ENCODE peak calls at places on chromosomes 2 and 18, in five cellular contexts. I is mesothelial cell of epicardium; Y is CD4-positive, alpha-beta T cell; R is prostate gland; E is hepatocyte. M is an unnamed sample.
A peak's percentile ranks its signal among the peaks of the same experiment; 100 is the strongest.

GRCh38 chr2:62464608-62465007 is 41.4 kb downstream of the TMEM17 start:
- DNase-seq in I (no peak), Y (no peak), R (no peak), E (no peak), M (no peak)

GRCh38 chr18:42742976-42743755 is 372.3 kb downstream of the RIT2 start:
- DNase-seq in I (no peak), Y (no peak), R (no peak), E (no peak), M (no peak)

GRCh38 chr2:69375494-69376353 is 11.3 kb downstream of the GFPT1 start:
- DNase-seq in I (no peak), Y (no peak), R (no peak), E (peak; percentile 35), M (no peak)

GRCh38 chr18:3099327-3099726 is 86.4 kb upstream of the LPIN2 start:
- DNase-seq in I (no peak), Y (no peak), R (no peak), E (no peak), M (no peak)

GRCh38 chr2:233832869-233833812 is 21.2 kb downstream of the HJURP start:
- DNase-seq in I (no peak), Y (no peak), R (no peak), E (peak; percentile 65), M (peak; percentile 41)

GRCh38 chr2:238638100-238638981 is 209.5 kb upstream of the TWIST2 start:
- DNase-seq in I (no peak), Y (no peak), R (no peak), E (no peak), M (no peak)

GRCh38 chr2:51706220-51706619 is 674.3 kb upstream of the NRXN1 start:
- DNase-seq in I (no peak), Y (no peak), R (no peak), E (no peak), M (no peak)

GRCh38 chr2:239671916-239672849 is 271.4 kb upstream of the HDAC4 start:
- DNase-seq in I (no peak), Y (no peak), R (no peak), E (no peak), M (no peak)

GRCh38 chr2:133262888-133263287 is 305.4 kb downstream of the NCKAP5 start:
- DNase-seq in I (no peak), Y (no peak), R (no peak), E (no peak), M (no peak)

GRCh38 chr2:69961496-69961895 is at the start of gene ASPRV1:
- DNase-seq in I (no peak), Y (no peak), R (no peak), E (no peak), M (no peak)

GRCh38 chr18:9661564-9661963 is 46.5 kb upstream of the RAB31 start:
- DNase-seq in I (no peak), Y (no peak), R (no peak), E (no peak), M (no peak)

GRCh38 chr2:100940766-100941645 is 61.1 kb upstream of the RPL31 start:
- DNase-seq in I (no peak), Y (no peak), R (no peak), E (no peak), M (no peak)

GRCh38 chr2:172701250-172701649 is 34.4 kb upstream of the RAPGEF4 start:
- DNase-seq in I (no peak), Y (no peak), R (no peak), E (no peak), M (no peak)

GRCh38 chr18:49476664-49477411 is 10.2 kb downstream of the C18orf32 start:
- DNase-seq in I (no peak), Y (no peak), R (no peak), E (peak; percentile 43), M (no peak)

GRCh38 chr18:66156946-66157687 is 406.3 kb downstream of the CDH7 start:
- DNase-seq in I (no peak), Y (no peak), R (no peak), E (no peak), M (no peak)

GRCh38 chr2:119332953-119333352 is 33.7 kb downstream of the C2orf76 start:
- DNase-seq in I (no peak), Y (no peak), R (no peak), E (no peak), M (no peak)

GRCh38 chr2:55159037-55159651 is 72.9 kb downstream of the CLHC1 start:
- DNase-seq in I (no peak), Y (no peak), R (no peak), E (no peak), M (no peak)

GRCh38 chr18:63319383-63320040 is at the start of gene BCL2:
- DNase-seq in I (no peak), Y (no peak), R (peak; percentile 26), E (peak; percentile 16), M (peak; percentile 38)

GRCh38 chr18:47418746-47419145 is 167.3 kb upstream of the SKOR2 start:
- DNase-seq in I (no peak), Y (no peak), R (no peak), E (peak; percentile 26), M (no peak)

GRCh38 chr2:23594079-23594494 is 209.1 kb downstream of the KLHL29 start:
- DNase-seq in I (no peak), Y (no peak), R (peak; percentile 32), E (no peak), M (no peak)

GRCh38 chr2:20241973-20242726 is 17.2 kb upstream of the SDC1 start:
- DNase-seq in I (no peak), Y (no peak), R (no peak), E (no peak), M (no peak)

GRCh38 chr2:11787991-11788390 is 41.6 kb downstream of the LPIN1 start:
- DNase-seq in I (no peak), Y (no peak), R (no peak), E (no peak), M (no peak)

GRCh38 chr2:117351396-117351795 is 463.1 kb upstream of the DDX18 start:
- DNase-seq in I (no peak), Y (no peak), R (no peak), E (no peak), M (no peak)

GRCh38 chr2:121707344-121707919 is 29.2 kb downstream of the NIFK start:
- DNase-seq in I (no peak), Y (no peak), R (no peak), E (peak; percentile 64), M (no peak)

GRCh38 chr18:54440292-54440691 is 82.6 kb downstream of the C18orf54 start:
- DNase-seq in I (no peak), Y (no peak), R (no peak), E (no peak), M (no peak)

GRCh38 chr18:75618146-75618545 is 190.6 kb upstream of the SMIM21 start:
- DNase-seq in I (no peak), Y (no peak), R (no peak), E (no peak), M (no peak)

GRCh38 chr2:170842785-170843184 is 26.1 kb downstream of the GAD1 start:
- DNase-seq in I (no peak), Y (no peak), R (no peak), E (no peak), M (no peak)

GRCh38 chr2:235966396-235966795 is 201.8 kb downstream of the GBX2 start:
- DNase-seq in I (no peak), Y (no peak), R (no peak), E (no peak), M (no peak)
- TF ChIP-seq CTCF in I (no peak), Y (no peak), R (no peak), E (no peak), M (no peak)

DNA sequence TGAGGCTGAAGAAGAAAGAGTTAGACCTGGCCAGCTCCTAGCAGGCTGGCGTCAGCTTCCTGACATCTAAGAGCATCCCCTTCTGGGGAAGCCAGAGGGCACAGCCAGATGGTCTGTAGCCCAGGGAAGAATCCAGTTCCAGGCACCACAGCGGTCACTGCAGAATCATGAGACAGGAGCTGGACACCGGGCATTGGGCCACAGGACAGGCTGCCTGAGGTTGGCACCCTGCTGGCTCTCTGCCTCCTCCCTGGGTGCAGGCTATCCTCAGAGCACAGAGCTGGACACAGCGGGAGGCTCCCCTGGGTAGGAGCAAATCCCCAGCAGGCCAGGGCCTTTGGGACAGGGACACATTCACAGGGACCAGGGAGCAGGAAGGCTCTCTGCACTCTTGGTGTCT is 19.8 kb upstream of the ATOH8 start:
- DNase-seq in I (no peak), Y (no peak), R (no peak), E (no peak), M (no peak)
- TF ChIP-seq CTCF in I (no peak), Y (no peak), R (no peak), E (no peak), M (no peak)

DNA sequence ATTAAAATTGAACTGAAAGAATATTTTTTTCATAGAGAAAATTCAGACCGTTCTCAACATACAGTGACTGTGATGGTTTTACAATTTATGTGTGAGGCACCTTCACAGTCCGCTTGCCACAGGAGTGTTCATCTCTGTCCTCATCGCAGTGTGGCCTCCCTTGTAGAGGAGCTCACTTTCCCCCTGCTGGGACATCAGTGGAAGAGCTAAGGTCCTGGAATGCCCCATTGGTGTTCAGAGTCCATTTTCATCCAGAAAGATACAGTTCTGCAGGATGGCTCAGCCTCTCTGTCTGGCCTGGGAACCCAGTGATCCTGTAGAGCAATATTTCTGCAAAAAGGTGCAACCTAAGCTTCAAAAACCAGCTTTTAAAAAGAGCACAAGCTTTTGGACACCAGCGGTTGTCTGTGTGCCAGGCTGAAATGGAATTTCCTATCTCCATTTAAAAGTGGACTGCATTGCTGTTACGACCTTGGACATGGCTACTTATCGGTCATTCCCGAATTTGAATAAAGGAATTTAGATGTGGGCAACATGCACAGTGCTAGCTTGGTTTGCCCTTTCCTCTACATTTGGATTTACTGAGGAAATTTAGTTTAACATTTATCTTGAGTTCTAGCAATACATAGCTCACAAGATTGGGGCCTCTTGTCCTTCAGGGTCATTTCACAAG is 26.7 kb upstream of the FAM237A start:
- DNase-seq in I (no peak), Y (no peak), R (no peak), E (no peak), M (no peak)
- TF ChIP-seq CTCF in I (no peak), Y (no peak), R (no peak), E (no peak), M (no peak)

GRCh38 chr2:235501663-235502009 is 7.8 kb downstream of the AGAP1 start:
- DNase-seq in I (no peak), Y (no peak), R (no peak), E (no peak), M (no peak)

GRCh38 chr2:235506291-235506996 is 12.6 kb downstream of the AGAP1 start:
- DNase-seq in I (no peak), Y (no peak), R (no peak), E (no peak), M (no peak)

GRCh38 chr2:235505210-235505741 is 11.4 kb downstream of the AGAP1 start:
- DNase-seq in I (no peak), Y (no peak), R (no peak), E (peak; percentile 45), M (no peak)

GRCh38 chr2:235506997-235507615 is 13.3 kb downstream of the AGAP1 start:
- DNase-seq in I (no peak), Y (no peak), R (no peak), E (no peak), M (no peak)

DNA sequence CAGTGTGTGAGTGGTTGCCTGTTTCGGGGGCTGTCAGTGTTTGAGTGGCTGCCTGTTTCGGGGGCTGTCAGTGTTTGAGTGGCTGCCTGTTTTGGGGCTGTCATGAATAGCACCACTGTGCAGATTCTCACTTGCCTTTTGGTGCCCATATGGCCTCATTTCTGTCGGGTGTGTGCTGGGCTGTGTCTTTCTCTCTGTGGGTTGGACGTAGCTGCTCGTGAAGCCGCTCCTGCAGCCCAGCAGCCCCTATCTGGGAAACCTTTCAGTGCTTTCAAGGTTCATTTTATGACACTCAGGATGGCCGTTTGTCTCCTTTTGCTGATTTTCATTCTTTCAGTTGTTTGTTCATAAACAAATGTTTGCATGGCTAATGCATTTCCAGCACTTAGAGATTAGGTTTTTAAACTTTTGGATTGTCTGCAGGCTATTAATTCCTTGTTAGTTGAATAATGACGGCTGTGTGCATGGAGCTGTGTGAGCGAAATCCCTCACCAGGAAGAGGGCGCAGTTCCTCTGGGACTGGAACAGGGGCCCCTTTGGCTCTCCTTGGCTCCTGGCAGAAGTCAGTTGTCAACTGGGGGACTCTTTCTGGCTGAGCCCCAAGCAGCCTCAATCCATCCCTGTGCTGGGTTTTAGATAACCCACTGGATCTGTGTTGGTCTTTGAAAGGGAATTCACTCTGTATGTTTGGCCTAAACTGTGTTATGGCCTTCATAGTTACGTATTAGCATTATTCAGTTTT is 10.8 kb downstream of the AGAP1 start:
- DNase-seq in I (no peak), Y (no peak), R (no peak), E (no peak), M (no peak)
- TF ChIP-seq CTCF in I (no peak), Y (no peak), R (no peak), E (no peak), M (no peak)